ENCODE peak calls at places on chromosomes 12 and 14, in nine cellular contexts. J is HCT116; A is activated CD4-positive, alpha-beta T cell treated with anti-CD3 and anti-CD28 coated beads for 36 hours; K is stimulated activated CD4-positive, alpha-beta T cell treated with anti-CD3 and anti-CD28 coated beads, Interleukin-15, amount 100 ng/mL, for 1 hour; Z is activated naive CD4-positive, alpha-beta T cell treated with Interleukin-2 at 50 U/mL for 16 hours; U is non-pigmented ciliary epithelial cell; S is T-helper 9 cell; I is HS-5; O is A172. N is an unnamed sample.

GRCh38 chr14:72173038-72173720 is 240.9 kb downstream of the RGS6 start:
- DNase-seq in J (no peak), A (no peak), K (no peak), Z (no peak), U (no peak), S (no peak), I (no peak), O (no peak), N (no peak)

GRCh38 chr14:99521176-99522024 is 40.2 kb downstream of the CCNK start:
- DNase-seq in J (no peak), A (no peak), K (no peak), Z (no peak), U (no peak), S (no peak), I (no peak), O (no peak), N (no peak)

GRCh38 chr12:93094988-93095737 is 166.1 kb upstream of the EEA1 start:
- DNase-seq in J (no peak), A (no peak), K (no peak), Z (no peak), U (no peak), S (no peak), I (no peak), O (no peak), N (no peak)

GRCh38 chr14:91228112-91229004 is 16.1 kb downstream of the GPR68 start:
- DNase-seq in J (no peak), A (peak), K (peak), Z (peak), U (peak), S (peak), I (peak), O (peak), N (no peak)

GRCh38 chr14:68677901-68678300 is 115.0 kb downstream of the ZFP36L1 start:
- DNase-seq in J (no peak), A (no peak), K (no peak), Z (no peak), U (no peak), S (no peak), I (no peak), O (no peak), N (no peak)

GRCh38 chr14:94373708-94374107 is 14.7 kb downstream of the SERPINA1 start:
- DNase-seq in J (peak), A (no peak), K (no peak), Z (no peak), U (peak), S (no peak), I (peak), O (peak), N (peak)

GRCh38 chr12:94783862-94784261 is 133.5 kb upstream of the TMCC3 start:
- DNase-seq in J (no peak), A (no peak), K (no peak), Z (no peak), U (peak), S (no peak), I (peak), O (no peak), N (no peak)

GRCh38 chr14:77260631-77261030 is 10.4 kb downstream of the NGB start:
- DNase-seq in J (no peak), A (no peak), K (no peak), Z (no peak), U (no peak), S (no peak), I (no peak), O (no peak), N (no peak)

GRCh38 chr14:52913271-52913670 is 37.6 kb downstream of the FERMT2 start:
- DNase-seq in J (no peak), A (no peak), K (no peak), Z (no peak), U (no peak), S (no peak), I (no peak), O (no peak), N (no peak)

GRCh38 chr14:61466249-61466904 is 145.0 kb downstream of the PRKCH start:
- DNase-seq in J (no peak), A (no peak), K (no peak), Z (no peak), U (peak), S (no peak), I (peak), O (no peak), N (peak)

GRCh38 chr14:97703006-97703760 is 906.0 kb downstream of the VRK1 start:
- DNase-seq in J (no peak), A (peak), K (no peak), Z (peak), U (no peak), S (no peak), I (no peak), O (no peak), N (no peak)

GRCh38 chr14:88746042-88746441 is 46.7 kb downstream of the EML5 start:
- DNase-seq in J (no peak), A (no peak), K (no peak), Z (no peak), U (no peak), S (no peak), I (no peak), O (no peak), N (no peak)

GRCh38 chr12:47775100-47775911 is 2.3 kb downstream of the SLC48A1 start:
- DNase-seq in J (no peak), A (no peak), K (no peak), Z (no peak), U (no peak), S (no peak), I (no peak), O (peak), N (no peak)

GRCh38 chr14:33938131-33938949 is 12.5 kb downstream of the EGLN3 start:
- DNase-seq in J (peak), A (peak), K (no peak), Z (no peak), U (no peak), S (no peak), I (no peak), O (no peak), N (no peak)

GRCh38 chr12:28313631-28314030 is 123.4 kb downstream of the CCDC91 start:
- DNase-seq in J (no peak), A (no peak), K (no peak), Z (no peak), U (no peak), S (no peak), I (no peak), O (peak), N (peak)

GRCh38 chr12:113805201-113805600 is 160.9 kb downstream of the RBM19 start:
- DNase-seq in J (no peak), A (no peak), K (no peak), Z (no peak), U (no peak), S (no peak), I (no peak), O (no peak), N (no peak)

GRCh38 chr14:68471029-68471963 is 321.6 kb downstream of the ZFP36L1 start:
- DNase-seq in J (no peak), A (no peak), K (no peak), Z (no peak), U (no peak), S (no peak), I (no peak), O (no peak), N (no peak)

GRCh38 chr14:96039633-96040311 is 610 bp downstream of the C14orf132 start:
- DNase-seq in J (no peak), A (peak), K (no peak), Z (no peak), U (no peak), S (no peak), I (no peak), O (peak), N (peak)

GRCh38 chr12:117092511-117092780 is 6.8 kb downstream of the TESC start:
- DNase-seq in J (no peak), A (no peak), K (no peak), Z (no peak), U (no peak), S (no peak), I (no peak), O (no peak), N (no peak)

GRCh38 chr14:47665337-47666134 is 9.9 kb downstream of the MDGA2 start:
- DNase-seq in J (no peak), A (no peak), K (no peak), Z (no peak), U (no peak), S (no peak), I (no peak), O (no peak), N (no peak)

GRCh38 chr12:57611116-57611809 is at the start of gene ARHGEF25:
- DNase-seq in J (no peak), A (peak), K (no peak), Z (peak), U (no peak), S (peak), I (no peak), O (peak), N (peak)

GRCh38 chr12:71865166-71865713 is 25.7 kb downstream of the TBC1D15 start:
- DNase-seq in J (no peak), A (peak), K (no peak), Z (no peak), U (peak), S (no peak), I (peak), O (peak), N (peak)

GRCh38 chr12:110940933-110941332 is 20.6 kb upstream of the MYL2 start:
- DNase-seq in J (no peak), A (no peak), K (no peak), Z (no peak), U (no peak), S (no peak), I (no peak), O (no peak), N (no peak)

GRCh38 chr14:28294834-28295440 is 471.6 kb upstream of the FOXG1 start:
- DNase-seq in J (no peak), A (no peak), K (no peak), Z (no peak), U (no peak), S (no peak), I (no peak), O (no peak), N (no peak)

GRCh38 chr12:62211510-62211909 is 48.7 kb upstream of the USP15 start:
- DNase-seq in J (no peak), A (no peak), K (no peak), Z (no peak), U (no peak), S (no peak), I (no peak), O (no peak), N (no peak)

GRCh38 chr12:132559652-132560420 is 50.5 kb downstream of the LRCOL1 start:
- DNase-seq in J (peak), A (peak), K (no peak), Z (peak), U (no peak), S (no peak), I (no peak), O (peak), N (peak)

GRCh38 chr12:80937391-80938238 is at the start of gene LIN7A:
- DNase-seq in J (no peak), A (no peak), K (no peak), Z (no peak), U (no peak), S (no peak), I (no peak), O (no peak), N (peak)

GRCh38 chr12:29429999-29430698 is 49.2 kb upstream of the ERGIC2 start:
- DNase-seq in J (no peak), A (no peak), K (no peak), Z (no peak), U (no peak), S (no peak), I (no peak), O (no peak), N (no peak)

GRCh38 chr14:58944226-58944769 is 244.2 kb upstream of the DAAM1 start:
- DNase-seq in J (no peak), A (no peak), K (no peak), Z (no peak), U (no peak), S (no peak), I (no peak), O (no peak), N (no peak)

GRCh38 chr14:96145116-96145864 is 59.3 kb upstream of the BDKRB2 start:
- DNase-seq in J (no peak), A (no peak), K (no peak), Z (no peak), U (no peak), S (no peak), I (no peak), O (peak), N (no peak)

GRCh38 chr12:6872073-6873048 is 742 bp downstream of the SPSB2 start:
- DNase-seq in J (peak), A (peak), K (peak), Z (peak), U (no peak), S (peak), I (peak), O (no peak), N (peak)

GRCh38 chr12:65631621-65632111 is 192.6 kb upstream of the HMGA2 start:
- DNase-seq in J (peak), A (no peak), K (no peak), Z (no peak), U (peak), S (no peak), I (peak), O (peak), N (peak)

GRCh38 chr12:116136340-116136739 is 141.2 kb downstream of the MED13L start:
- DNase-seq in J (no peak), A (no peak), K (no peak), Z (no peak), U (no peak), S (no peak), I (no peak), O (peak), N (no peak)

GRCh38 chr12:2540535-2540941 is 254.2 kb upstream of the FKBP4 start:
- DNase-seq in J (no peak), A (no peak), K (no peak), Z (no peak), U (no peak), S (no peak), I (no peak), O (no peak), N (no peak)

GRCh38 chr12:26523708-26524150 is 309.3 kb downstream of the ITPR2 start:
- DNase-seq in J (no peak), A (no peak), K (no peak), Z (no peak), U (peak), S (no peak), I (peak), O (no peak), N (no peak)

GRCh38 chr12:113368331-113368730 is 9.9 kb downstream of the PLBD2 start:
- DNase-seq in J (no peak), A (no peak), K (no peak), Z (no peak), U (no peak), S (no peak), I (no peak), O (no peak), N (no peak)